ENCODE peak calls at places on chromosomes 16 and 17, in four cellular contexts. U, F, I and Y are unnamed samples.

GRCh38 chr17:36661047-36661666 is 59.8 kb downstream of the MRM1 start:
- DNase-seq in I (no peak), U (no peak), F (no peak), Y (no peak)

GRCh38 chr17:77254961-77255741 is 114.4 kb downstream of the SEC14L1 start:
- DNase-seq in U (no peak), I (no peak), F (peak; percentile 89), Y (no peak)

GRCh38 chr17:17498606-17499301 is 2.6 kb upstream of the RASD1 start:
- DNase-seq in U (no peak), I (no peak), F (no peak), Y (no peak)

GRCh38 chr17:45431531-45432404 is 902 bp downstream of the ARHGAP27 start:
- DNase-seq in F (peak; percentile 87), U (peak; percentile 63), I (peak; percentile 94), Y (no peak)

GRCh38 chr17:7348478-7349242 is 3.3 kb upstream of the KCTD11 start:
- DNase-seq in I (no peak), F (no peak), U (no peak), Y (no peak)

GRCh38 chr17:12964840-12965239 is 53.0 kb downstream of the ELAC2 start:
- DNase-seq in U (no peak), F (no peak), I (no peak), Y (no peak)

GRCh38 chr16:73572135-73572534 is 524.2 kb upstream of the ZFHX3 start:
- DNase-seq in U (no peak), I (no peak), F (no peak), Y (peak; percentile 61)

GRCh38 chr17:73358668-73359067 is 46.9 kb upstream of the CDC42EP4 start:
- DNase-seq in I (no peak), F (no peak), U (no peak), Y (no peak)

GRCh38 chr17:44924107-44924544 is 8.8 kb upstream of the GFAP start:
- DNase-seq in F (no peak), U (no peak), I (no peak), Y (no peak)

GRCh38 chr16:79328327-79329162 is 272.0 kb downstream of the MAF start:
- DNase-seq in F (no peak), I (no peak), U (no peak), Y (no peak)

GRCh38 chr16:1348441-1348840 is 3.2 kb downstream of the TSR3 start:
- DNase-seq in I (no peak), F (no peak), U (no peak), Y (no peak)

GRCh38 chr16:73000020-73000906 is 47.7 kb downstream of the ZFHX3 start:
- DNase-seq in U (no peak), F (no peak), I (no peak), Y (no peak)

GRCh38 chr17:76968707-76969597 is 100.7 kb downstream of the MGAT5B start:
- DNase-seq in I (no peak), F (no peak), U (peak; percentile 96), Y (peak; percentile 95)

GRCh38 chr17:41739661-41740352 is 5.4 kb upstream of the HAP1 start:
- DNase-seq in F (no peak), U (no peak), I (no peak), Y (no peak)

GRCh38 chr16:83615553-83615952 is 192.2 kb upstream of the HSBP1 start:
- DNase-seq in U (no peak), I (no peak), F (no peak), Y (no peak)

GRCh38 chr17:44198721-44199552 is 747 bp downstream of the ATXN7L3 start:
- DNase-seq in F (no peak), I (peak; percentile 91), U (no peak), Y (no peak)

GRCh38 chr17:30600830-30601494 is 123.8 kb downstream of the GOSR1 start:
- DNase-seq in F (no peak), I (no peak), U (no peak), Y (no peak)

GRCh38 chr17:57463103-57463885 is 207.0 kb downstream of the MSI2 start:
- DNase-seq in F (no peak), U (no peak), I (peak; percentile 40), Y (no peak)

GRCh38 chr17:78974635-78975591 is 4.8 kb downstream of the LGALS3BP start:
- DNase-seq in U (no peak), I (no peak), F (peak; percentile 67), Y (no peak)

GRCh38 chr17:7888184-7888920 is at the start of gene CHD3:
- DNase-seq in U (no peak), I (no peak), F (no peak), Y (no peak)

GRCh38 chr16:10923650-10924214 is 18.5 kb downstream of the DEXI start:
- DNase-seq in F (no peak), U (no peak), I (no peak), Y (no peak)

GRCh38 chr16:31107465-31107867 is 720 bp upstream of the BCKDK start:
- DNase-seq in U (no peak), F (no peak), I (no peak), Y (no peak)

GRCh38 chr17:28533091-28533670 is 19.2 kb downstream of the UNC119 start:
- DNase-seq in U (no peak), F (no peak), I (no peak), Y (no peak)
- TF ChIP-seq ZNF274 in U (no peak), F (no peak), I (no peak), Y (no peak)

GRCh38 chr17:62597920-62598319 is 29.6 kb upstream of the MRC2 start:
- DNase-seq in I (no peak), U (no peak), F (no peak), Y (no peak)
- TF ChIP-seq ZNF274 in I (no peak), U (no peak), F (no peak), Y (no peak)

GRCh38 chr16:54718376-54718775 is 212.3 kb upstream of the IRX5 start:
- DNase-seq in U (no peak), F (no peak), I (no peak), Y (no peak)
- TF ChIP-seq ZNF274 in U (no peak), F (no peak), I (no peak), Y (no peak)

GRCh38 chr16:85172465-85173071 is 60.3 kb upstream of the CIBAR2 start:
- DNase-seq in I (peak; percentile 69), F (peak; percentile 65), U (no peak), Y (no peak)
- TF ChIP-seq ZNF274 in I (no peak), F (no peak), U (no peak), Y (no peak)